ENCODE peak calls at places on chromosome 5, in six cellular contexts. One of them, this sample, is unnamed.

GRCh38 chr5:67897431-67897830 is 318.1 kb upstream of the PIK3R1 start:
- DNase-seq in HepG2: no peak
- DNase-seq in SK-N-SH: no peak
- DNase-seq in GM12878: no peak
- DNase-seq in K562: no peak
- DNase-seq in H1: no peak
- DNase-seq in this sample: no peak

GRCh38 chr5:180807654-180808414 is 5.2 kb upstream of the MGAT1 start:
- DNase-seq in HepG2: no peak
- DNase-seq in SK-N-SH: no peak
- DNase-seq in GM12878: no peak
- DNase-seq in K562: no peak
- DNase-seq in H1: no peak
- DNase-seq in this sample: no peak

GRCh38 chr5:15807248-15807647 is 307.3 kb downstream of the FBXL7 start:
- DNase-seq in HepG2: no peak
- DNase-seq in SK-N-SH: no peak
- DNase-seq in GM12878: no peak
- DNase-seq in K562: no peak
- DNase-seq in H1: no peak
- DNase-seq in this sample: no peak

GRCh38 chr5:126780165-126780827 is 3.4 kb downstream of the LMNB1 start:
- DNase-seq in HepG2: peak
- DNase-seq in SK-N-SH: peak
- DNase-seq in GM12878: no peak
- DNase-seq in K562: peak
- DNase-seq in H1: no peak
- DNase-seq in this sample: peak

GRCh38 chr5:102547659-102548058 is 48.9 kb upstream of the SLCO6A1 start:
- DNase-seq in HepG2: no peak
- DNase-seq in SK-N-SH: no peak
- DNase-seq in GM12878: no peak
- DNase-seq in K562: no peak
- DNase-seq in H1: no peak
- DNase-seq in this sample: no peak

GRCh38 chr5:120465281-120465961 is 1.3 kb downstream of the PRR16 start:
- DNase-seq in HepG2: no peak
- DNase-seq in SK-N-SH: peak
- DNase-seq in GM12878: no peak
- DNase-seq in K562: peak
- DNase-seq in H1: peak
- DNase-seq in this sample: no peak

GRCh38 chr5:33319151-33319550 is 121.6 kb upstream of the TARS1 start:
- DNase-seq in HepG2: no peak
- DNase-seq in SK-N-SH: no peak
- DNase-seq in GM12878: no peak
- DNase-seq in K562: no peak
- DNase-seq in H1: no peak
- DNase-seq in this sample: no peak

GRCh38 chr5:160167623-160168165 is 48.4 kb upstream of the PWWP2A start:
- DNase-seq in HepG2: peak
- DNase-seq in SK-N-SH: no peak
- DNase-seq in GM12878: no peak
- DNase-seq in K562: no peak
- DNase-seq in H1: no peak
- DNase-seq in this sample: no peak

GRCh38 chr5:169648725-169649124 is 11.7 kb downstream of the DOCK2 start:
- DNase-seq in HepG2: no peak
- DNase-seq in SK-N-SH: no peak
- DNase-seq in GM12878: no peak
- DNase-seq in K562: peak
- DNase-seq in H1: no peak
- DNase-seq in this sample: no peak

GRCh38 chr5:154740483-154740882 is 14.7 kb upstream of the LARP1 start:
- DNase-seq in HepG2: no peak
- DNase-seq in SK-N-SH: peak
- DNase-seq in GM12878: no peak
- DNase-seq in K562: no peak
- DNase-seq in H1: no peak
- DNase-seq in this sample: no peak

GRCh38 chr5:141915881-141916336 is 7.8 kb upstream of the DELE1 start:
- DNase-seq in HepG2: no peak
- DNase-seq in SK-N-SH: no peak
- DNase-seq in GM12878: no peak
- DNase-seq in K562: no peak
- DNase-seq in H1: peak
- DNase-seq in this sample: no peak

GRCh38 chr5:80964919-80965318 is 4.8 kb downstream of the RASGRF2 start:
- DNase-seq in HepG2: no peak
- DNase-seq in SK-N-SH: no peak
- DNase-seq in GM12878: no peak
- DNase-seq in K562: no peak
- DNase-seq in H1: no peak
- DNase-seq in this sample: no peak

GRCh38 chr5:80963966-80964481 is 3.9 kb downstream of the RASGRF2 start:
- DNase-seq in HepG2: no peak
- DNase-seq in SK-N-SH: no peak
- DNase-seq in GM12878: no peak
- DNase-seq in K562: no peak
- DNase-seq in H1: no peak
- DNase-seq in this sample: no peak

GRCh38 chr5:80964491-80964890 is 4.3 kb downstream of the RASGRF2 start:
- DNase-seq in HepG2: peak
- DNase-seq in SK-N-SH: no peak
- DNase-seq in GM12878: no peak
- DNase-seq in K562: no peak
- DNase-seq in H1: no peak
- DNase-seq in this sample: no peak

GRCh38 chr5:80963521-80963895 is 3.3 kb downstream of the RASGRF2 start:
- DNase-seq in HepG2: no peak
- DNase-seq in SK-N-SH: no peak
- DNase-seq in GM12878: no peak
- DNase-seq in K562: no peak
- DNase-seq in H1: no peak
- DNase-seq in this sample: no peak

GRCh38 chr5:80967500-80968181 is 7.5 kb downstream of the RASGRF2 start:
- DNase-seq in HepG2: peak
- DNase-seq in SK-N-SH: no peak
- DNase-seq in GM12878: no peak
- DNase-seq in K562: no peak
- DNase-seq in H1: no peak
- DNase-seq in this sample: no peak
- TF ChIP-seq POLR2AphosphoS5 in HepG2: no peak
- TF ChIP-seq POLR2AphosphoS5 in SK-N-SH: no peak
- TF ChIP-seq POLR2AphosphoS5 in GM12878: no peak
- TF ChIP-seq POLR2AphosphoS5 in K562: no peak
- TF ChIP-seq POLR2AphosphoS5 in H1: no peak
- TF ChIP-seq POLR2AphosphoS5 in this sample: no peak

DNA sequence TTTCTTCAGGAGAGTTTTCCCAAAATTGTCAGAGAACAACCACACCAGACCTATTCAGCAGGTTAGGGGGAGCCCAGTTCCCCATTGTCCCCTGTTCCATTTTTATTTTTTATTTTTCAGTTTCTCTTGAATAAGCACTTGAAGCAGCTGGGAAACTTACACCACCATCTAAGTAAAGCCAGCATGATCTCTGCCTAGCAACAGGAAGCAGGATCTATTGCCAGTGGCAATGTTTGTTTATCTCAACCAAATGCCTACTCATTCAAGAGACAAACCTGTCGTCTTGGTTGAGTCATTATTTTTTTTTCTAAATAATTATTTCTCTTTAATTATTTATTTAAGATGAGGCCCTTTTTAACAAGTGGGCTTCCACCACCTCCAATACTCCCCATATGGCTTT is 379.3 kb downstream of the PLK2 start:
- DNase-seq in HepG2: no peak
- DNase-seq in SK-N-SH: no peak
- DNase-seq in GM12878: no peak
- DNase-seq in K562: no peak
- DNase-seq in H1: no peak
- DNase-seq in this sample: no peak
- TF ChIP-seq GABPA in HepG2: no peak
- TF ChIP-seq GABPA in SK-N-SH: no peak
- TF ChIP-seq GABPA in GM12878: no peak
- TF ChIP-seq GABPA in K562: no peak
- TF ChIP-seq GABPA in H1: no peak
- TF ChIP-seq GABPA in this sample: no peak

GRCh38 chr5:150593593-150593992 is 46.9 kb upstream of the SYNPO start:
- DNase-seq in HepG2: no peak
- DNase-seq in SK-N-SH: no peak
- DNase-seq in GM12878: no peak
- DNase-seq in K562: peak
- DNase-seq in H1: no peak
- DNase-seq in this sample: no peak

GRCh38 chr5:150596826-150597225 is 43.6 kb upstream of the SYNPO start:
- DNase-seq in HepG2: no peak
- DNase-seq in SK-N-SH: no peak
- DNase-seq in GM12878: no peak
- DNase-seq in K562: no peak
- DNase-seq in H1: no peak
- DNase-seq in this sample: no peak

GRCh38 chr5:150596313-150596712 is 44.1 kb upstream of the SYNPO start:
- DNase-seq in HepG2: no peak
- DNase-seq in SK-N-SH: peak
- DNase-seq in GM12878: no peak
- DNase-seq in K562: no peak
- DNase-seq in H1: no peak
- DNase-seq in this sample: no peak

GRCh38 chr5:150595466-150596031 is 44.9 kb upstream of the SYNPO start:
- DNase-seq in HepG2: no peak
- DNase-seq in SK-N-SH: no peak
- DNase-seq in GM12878: no peak
- DNase-seq in K562: peak
- DNase-seq in H1: no peak
- DNase-seq in this sample: no peak

DNA sequence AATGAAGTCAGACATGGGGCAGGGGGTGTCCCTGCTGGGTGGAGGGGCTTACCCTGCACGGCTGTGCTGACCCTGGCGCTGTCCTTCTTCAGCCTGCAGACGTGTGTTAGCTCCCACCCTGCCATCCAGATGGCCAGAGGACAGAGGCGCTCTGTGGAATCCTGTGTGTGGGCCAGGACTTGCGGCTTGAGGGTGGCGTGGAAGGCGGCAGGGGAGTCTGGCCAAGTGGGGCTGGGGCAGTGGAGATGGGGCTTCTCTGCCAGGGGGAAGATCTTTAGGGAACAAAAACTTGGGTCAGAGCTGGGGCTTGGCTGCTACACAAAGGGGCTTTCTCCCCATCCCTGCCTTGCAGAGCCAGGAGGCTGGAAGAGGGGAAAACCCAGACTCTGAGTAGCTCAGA is 46.5 kb upstream of the SYNPO start:
- DNase-seq in HepG2: no peak
- DNase-seq in SK-N-SH: peak
- DNase-seq in GM12878: no peak
- DNase-seq in K562: no peak
- DNase-seq in H1: no peak
- DNase-seq in this sample: no peak
- H3K27ac ChIP-seq in HepG2: no peak
- H3K27ac ChIP-seq in SK-N-SH: no peak
- H3K27ac ChIP-seq in GM12878: no peak
- H3K27ac ChIP-seq in K562: no peak
- H3K27ac ChIP-seq in H1: no peak
- H3K27ac ChIP-seq in this sample: no peak

DNA sequence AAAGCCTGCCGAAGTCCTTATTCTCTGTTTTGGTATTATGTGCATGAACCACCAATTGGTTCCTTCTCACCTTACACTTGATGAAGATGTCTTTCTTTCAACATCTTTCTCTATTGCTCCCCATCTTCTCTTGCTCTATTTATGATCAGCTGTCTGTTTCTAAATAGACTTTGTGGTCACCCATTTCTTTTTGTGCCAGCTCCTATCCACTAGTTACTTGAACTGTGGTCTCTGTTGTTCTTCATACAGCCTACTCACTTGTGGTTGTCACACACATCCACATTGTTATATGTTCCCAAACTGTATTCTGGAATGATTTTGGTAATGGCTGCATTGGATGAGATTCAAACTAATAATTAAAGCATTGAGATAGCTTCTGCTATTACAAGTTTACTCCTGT is 11.4 kb downstream of the VCAN start:
- DNase-seq in HepG2: no peak
- DNase-seq in SK-N-SH: no peak
- DNase-seq in GM12878: no peak
- DNase-seq in K562: no peak
- DNase-seq in H1: no peak
- DNase-seq in this sample: no peak
- TF ChIP-seq POLR2AphosphoS5 in HepG2: no peak
- TF ChIP-seq POLR2AphosphoS5 in SK-N-SH: no peak
- TF ChIP-seq POLR2AphosphoS5 in GM12878: no peak
- TF ChIP-seq POLR2AphosphoS5 in K562: no peak
- TF ChIP-seq POLR2AphosphoS5 in H1: no peak
- TF ChIP-seq POLR2AphosphoS5 in this sample: no peak

GRCh38 chr5:43497311-43498104 is 13.8 kb upstream of the TMEM267 start:
- DNase-seq in HepG2: no peak
- DNase-seq in SK-N-SH: no peak
- DNase-seq in GM12878: no peak
- DNase-seq in K562: no peak
- DNase-seq in H1: no peak
- DNase-seq in this sample: no peak

DNA sequence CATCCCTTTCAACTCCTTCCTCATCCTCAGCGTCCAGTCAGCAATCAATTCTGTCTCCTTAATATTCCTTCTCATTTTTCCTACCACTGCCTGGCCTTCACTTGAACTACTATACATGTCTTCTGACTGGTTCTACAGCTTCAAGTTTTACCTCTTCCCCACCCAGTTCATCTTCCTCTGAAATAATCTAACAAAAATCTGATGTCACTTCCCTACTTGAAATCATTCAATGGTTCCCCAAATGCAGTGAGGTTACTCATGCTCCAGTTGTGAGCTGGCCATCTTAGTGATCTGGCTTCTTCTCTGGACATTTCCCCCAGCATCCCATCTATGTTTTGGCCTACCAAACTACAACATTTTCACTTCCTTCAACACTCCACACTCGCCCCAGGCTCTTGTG is 14.9 kb upstream of the TMEM267 start:
- DNase-seq in HepG2: no peak
- DNase-seq in SK-N-SH: no peak
- DNase-seq in GM12878: no peak
- DNase-seq in K562: no peak
- DNase-seq in H1: no peak
- DNase-seq in this sample: no peak
- TF ChIP-seq GABPA in HepG2: no peak
- TF ChIP-seq GABPA in SK-N-SH: no peak
- TF ChIP-seq GABPA in GM12878: no peak
- TF ChIP-seq GABPA in K562: no peak
- TF ChIP-seq GABPA in H1: no peak
- TF ChIP-seq GABPA in this sample: no peak

DNA sequence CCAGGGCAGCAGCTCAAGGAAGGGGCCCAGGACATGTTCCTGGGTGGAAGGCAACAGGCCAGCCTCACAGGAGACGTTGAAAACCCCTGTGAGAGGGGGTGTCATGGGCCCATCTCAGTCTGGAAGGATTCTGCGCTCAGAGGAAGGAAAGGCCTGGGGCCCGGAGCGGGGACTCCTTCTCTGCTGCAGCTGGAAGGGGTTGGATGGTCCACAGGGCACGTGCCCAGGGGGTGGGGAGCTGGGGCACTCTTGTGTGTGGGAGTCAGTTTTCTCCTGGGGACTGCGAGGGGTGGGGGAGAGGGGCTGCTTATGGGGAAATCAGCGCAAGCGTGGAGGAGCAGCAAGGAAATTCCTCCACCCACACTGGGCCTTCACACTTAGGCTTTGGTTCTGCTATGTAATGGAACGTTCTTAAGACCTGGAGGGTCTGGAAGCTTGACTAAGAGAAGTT is 2.9 kb upstream of the LPCAT1 start:
- DNase-seq in HepG2: no peak
- DNase-seq in SK-N-SH: no peak
- DNase-seq in GM12878: no peak
- DNase-seq in K562: no peak
- DNase-seq in H1: no peak
- DNase-seq in this sample: no peak
- H3K27ac ChIP-seq in HepG2: no peak
- H3K27ac ChIP-seq in SK-N-SH: no peak
- H3K27ac ChIP-seq in GM12878: no peak
- H3K27ac ChIP-seq in K562: no peak
- H3K27ac ChIP-seq in H1: no peak
- H3K27ac ChIP-seq in this sample: no peak